ENCODE peak calls at places on chromosome 7, in eight cellular contexts. M is right atrium auricular region, Z is foreskin fibroblast, V is T1000, J is activated gamma-delta T cell, W is pancreas, K is hepatic stellate cell, A is NCI-H748 treated with DMSO at 0.1 percent for 48 hours. U is an unnamed sample.

GRCh38 chr7:18402488-18403183 is 92.9 kb upstream of the HDAC9 start:
- DNase-seq in A (no peak), V (no peak), K (peak; percentile 35), W (no peak), J (no peak), M (no peak), Z (no peak), U (no peak)

GRCh38 chr7:2116086-2116810 is 116.5 kb downstream of the MAD1L1 start:
- DNase-seq in M (peak; percentile 65), A (no peak), V (no peak), Z (no peak), W (no peak), J (no peak), K (no peak), U (peak; percentile 77)

GRCh38 chr7:149496642-149497391 is 792 bp downstream of the ZNF746 start:
- DNase-seq in Z (peak; percentile 22), M (no peak), W (peak; percentile 85), K (peak; percentile 42), V (no peak), J (peak; percentile 46), A (peak; percentile 6), U (no peak)

GRCh38 chr7:91079491-91079890 is 184.7 kb upstream of the FZD1 start:
- DNase-seq in Z (no peak), W (no peak), V (no peak), M (no peak), K (peak; percentile 19), J (no peak), A (no peak), U (no peak)

GRCh38 chr7:51316262-51316665 is 345 bp downstream of the COBL start:
- DNase-seq in V (no peak), M (peak; percentile 54), Z (no peak), J (no peak), A (no peak), K (no peak), W (peak; percentile 87), U (no peak)

GRCh38 chr7:128442346-128442745 is 13.3 kb upstream of the HILPDA start:
- DNase-seq in A (no peak), V (no peak), J (no peak), Z (no peak), K (no peak), W (no peak), M (no peak), U (no peak)

GRCh38 chr7:150976529-150977381 is 1.4 kb downstream of the KCNH2 start:
- DNase-seq in W (peak; percentile 32), M (peak; percentile 69), V (no peak), Z (no peak), J (no peak), K (no peak), A (no peak), U (no peak)

GRCh38 chr7:7736671-7737070 is 18.3 kb upstream of the RPA3 start:
- DNase-seq in K (no peak), M (no peak), J (no peak), Z (no peak), V (no peak), W (no peak), A (no peak), U (no peak)

GRCh38 chr7:30842542-30843451 is 68.9 kb upstream of the AQP1 start:
- DNase-seq in V (no peak), M (no peak), A (no peak), Z (peak; percentile 56), J (no peak), K (no peak), W (no peak), U (no peak)

GRCh38 chr7:84339306-84339705 is 144.7 kb upstream of the SEMA3A start:
- DNase-seq in V (no peak), A (no peak), W (no peak), M (no peak), Z (no peak), J (no peak), K (no peak), U (no peak)

GRCh38 chr7:35802649-35803048 is 1.8 kb downstream of the SEPTIN7 start:
- DNase-seq in V (no peak), K (no peak), M (no peak), J (no peak), W (no peak), A (no peak), Z (no peak), U (no peak)

GRCh38 chr7:157557263-157557662 is 220.5 kb downstream of the DNAJB6 start:
- DNase-seq in M (no peak), K (no peak), V (no peak), W (no peak), Z (no peak), A (no peak), J (no peak), U (no peak)

GRCh38 chr7:82109288-82109687 is 334.3 kb downstream of the CACNA2D1 start:
- DNase-seq in M (no peak), Z (peak; percentile 32), J (no peak), K (peak; percentile 8), V (no peak), A (no peak), W (no peak), U (no peak)

GRCh38 chr7:96090756-96091155 is 231.1 kb downstream of the SLC25A13 start:
- DNase-seq in J (no peak), Z (no peak), V (no peak), A (peak; percentile 89), W (no peak), M (no peak), K (no peak), U (no peak)

GRCh38 chr7:152137476-152138025 is 112.1 kb downstream of the GALNT11 start:
- DNase-seq in J (no peak), A (no peak), V (no peak), Z (no peak), W (no peak), M (no peak), K (no peak), U (no peak)

GRCh38 chr7:69775231-69775771 is 177.0 kb downstream of the AUTS2 start:
- DNase-seq in Z (no peak), V (no peak), J (no peak), M (peak; percentile 85), A (peak; percentile 67), W (no peak), K (no peak), U (no peak)

GRCh38 chr7:35658602-35659201 is 36.2 kb downstream of the HERPUD2 start:
- DNase-seq in A (no peak), K (no peak), Z (no peak), J (no peak), W (no peak), M (no peak), V (no peak), U (no peak)

GRCh38 chr7:92717982-92718716 is 118.2 kb downstream of the CDK6 start:
- DNase-seq in W (no peak), K (no peak), M (peak; percentile 76), V (no peak), A (peak; percentile 46), Z (no peak), J (no peak), U (peak; percentile 54)

GRCh38 chr7:117034851-117035462 is 81.7 kb downstream of the ST7 start:
- DNase-seq in M (no peak), Z (peak; percentile 33), V (no peak), A (no peak), K (no peak), W (no peak), J (no peak), U (peak; percentile 93)

GRCh38 chr7:40305229-40305628 is 170.4 kb downstream of the SUGCT start:
- DNase-seq in W (no peak), Z (no peak), K (no peak), A (no peak), J (no peak), M (no peak), V (no peak), U (no peak)

U was measured in SHP77 treated with DMSO at 0.1 percent for 48 hours.